ENCODE peak calls at places on chromosomes 2 and 18, in four cellular contexts. One of them, this sample, is unnamed.

GRCh38 chr18:34444622-34445021 is 219.9 kb upstream of the NOL4 start:
- DNase-seq in HFF-Myc: no peak
- DNase-seq in heart left ventricle: no peak
- DNase-seq in activated CD4-positive, alpha-beta T cell treated with anti-CD3 and anti-CD28 coated beads, Interleukin-2, amount 50 U/mL, for 4 hours: no peak
- DNase-seq in this sample: no peak

GRCh38 chr2:170155022-170155722 is 22.8 kb upstream of the MYO3B start:
- DNase-seq in heart left ventricle: no peak
- DNase-seq in HFF-Myc: no peak
- DNase-seq in activated CD4-positive, alpha-beta T cell treated with anti-CD3 and anti-CD28 coated beads, Interleukin-2, amount 50 U/mL, for 4 hours: no peak
- DNase-seq in this sample: peak; percentile 46

GRCh38 chr2:20496477-20496876 is 49.6 kb downstream of the RHOB start:
- DNase-seq in heart left ventricle: no peak
- DNase-seq in activated CD4-positive, alpha-beta T cell treated with anti-CD3 and anti-CD28 coated beads, Interleukin-2, amount 50 U/mL, for 4 hours: no peak
- DNase-seq in HFF-Myc: no peak
- DNase-seq in this sample: no peak

GRCh38 chr2:137945229-137945628 is 19.0 kb upstream of the HNMT start:
- DNase-seq in heart left ventricle: no peak
- DNase-seq in HFF-Myc: no peak
- DNase-seq in activated CD4-positive, alpha-beta T cell treated with anti-CD3 and anti-CD28 coated beads, Interleukin-2, amount 50 U/mL, for 4 hours: no peak
- DNase-seq in this sample: no peak

GRCh38 chr18:46343940-46344372 is 239.8 kb downstream of the HAUS1 start:
- DNase-seq in HFF-Myc: no peak
- DNase-seq in activated CD4-positive, alpha-beta T cell treated with anti-CD3 and anti-CD28 coated beads, Interleukin-2, amount 50 U/mL, for 4 hours: peak; percentile 42
- DNase-seq in heart left ventricle: peak; percentile 50
- DNase-seq in this sample: no peak

GRCh38 chr2:225006730-225007129 is 35.5 kb downstream of the DOCK10 start:
- DNase-seq in activated CD4-positive, alpha-beta T cell treated with anti-CD3 and anti-CD28 coated beads, Interleukin-2, amount 50 U/mL, for 4 hours: no peak
- DNase-seq in heart left ventricle: no peak
- DNase-seq in HFF-Myc: no peak
- DNase-seq in this sample: no peak

GRCh38 chr2:134245340-134245984 is 8.4 kb upstream of the MGAT5 start:
- DNase-seq in activated CD4-positive, alpha-beta T cell treated with anti-CD3 and anti-CD28 coated beads, Interleukin-2, amount 50 U/mL, for 4 hours: peak; percentile 72
- DNase-seq in HFF-Myc: peak; percentile 49
- DNase-seq in heart left ventricle: peak; percentile 76
- DNase-seq in this sample: no peak

GRCh38 chr18:36411745-36412168 is 114.2 kb downstream of the FHOD3 start:
- DNase-seq in heart left ventricle: no peak
- DNase-seq in HFF-Myc: peak; percentile 42
- DNase-seq in activated CD4-positive, alpha-beta T cell treated with anti-CD3 and anti-CD28 coated beads, Interleukin-2, amount 50 U/mL, for 4 hours: no peak
- DNase-seq in this sample: no peak

GRCh38 chr2:201985740-201986735 is 47.6 kb upstream of the FZD7 start:
- DNase-seq in HFF-Myc: no peak
- DNase-seq in heart left ventricle: no peak
- DNase-seq in activated CD4-positive, alpha-beta T cell treated with anti-CD3 and anti-CD28 coated beads, Interleukin-2, amount 50 U/mL, for 4 hours: no peak
- DNase-seq in this sample: no peak

GRCh38 chr2:126770466-126770865 is 114.5 kb downstream of the GYPC start:
- DNase-seq in heart left ventricle: no peak
- DNase-seq in HFF-Myc: no peak
- DNase-seq in activated CD4-positive, alpha-beta T cell treated with anti-CD3 and anti-CD28 coated beads, Interleukin-2, amount 50 U/mL, for 4 hours: no peak
- DNase-seq in this sample: no peak

GRCh38 chr2:200305797-200306718 is at the start of gene SPATS2L:
- DNase-seq in heart left ventricle: peak; percentile 87
- DNase-seq in activated CD4-positive, alpha-beta T cell treated with anti-CD3 and anti-CD28 coated beads, Interleukin-2, amount 50 U/mL, for 4 hours: peak; percentile 42
- DNase-seq in HFF-Myc: peak; percentile 49
- DNase-seq in this sample: no peak

GRCh38 chr2:238714038-238714528 is 133.8 kb upstream of the TWIST2 start:
- DNase-seq in heart left ventricle: no peak
- DNase-seq in activated CD4-positive, alpha-beta T cell treated with anti-CD3 and anti-CD28 coated beads, Interleukin-2, amount 50 U/mL, for 4 hours: no peak
- DNase-seq in HFF-Myc: no peak
- DNase-seq in this sample: no peak

GRCh38 chr2:7773362-7773973 is 856.3 kb downstream of the RNF144A start:
- DNase-seq in activated CD4-positive, alpha-beta T cell treated with anti-CD3 and anti-CD28 coated beads, Interleukin-2, amount 50 U/mL, for 4 hours: no peak
- DNase-seq in heart left ventricle: no peak
- DNase-seq in HFF-Myc: no peak
- DNase-seq in this sample: no peak

GRCh38 chr18:68262697-68263293 is 452.1 kb downstream of the TMX3 start:
- DNase-seq in heart left ventricle: no peak
- DNase-seq in activated CD4-positive, alpha-beta T cell treated with anti-CD3 and anti-CD28 coated beads, Interleukin-2, amount 50 U/mL, for 4 hours: no peak
- DNase-seq in HFF-Myc: no peak
- DNase-seq in this sample: no peak

GRCh38 chr2:132392211-132392610 is 24.4 kb upstream of the GPR39 start:
- DNase-seq in heart left ventricle: no peak
- DNase-seq in HFF-Myc: no peak
- DNase-seq in activated CD4-positive, alpha-beta T cell treated with anti-CD3 and anti-CD28 coated beads, Interleukin-2, amount 50 U/mL, for 4 hours: no peak
- DNase-seq in this sample: no peak

This sample was measured in brain pericyte.